ENCODE peak calls at places on chromosomes 11 and 22, in nine cellular contexts. D is OCI-M1, J is choroid plexus epithelial cell, B is SJSA1, F is Kasumi-1, W is esophagus muscularis mucosa, T is fibroblast of lung, K is T follicular helper cell, N is heart right ventricle. Z is an unnamed sample.
A peak's percentile ranks its signal among the peaks of the same experiment; 100 is the strongest.

GRCh38 chr11:111735262-111736116 is 30.7 kb downstream of the PPP2R1B start:
- DNase-seq in K (no peak), F (no peak), N (peak; percentile 73), T (peak; percentile 98), D (no peak), J (peak; percentile 99), W (no peak), B (peak; percentile 82), Z (peak; percentile 5)

GRCh38 chr11:133900176-133901105 is 55.1 kb upstream of the SPATA19 start:
- DNase-seq in K (no peak), W (no peak), D (no peak), B (no peak), J (no peak), F (no peak), T (no peak), N (no peak), Z (no peak)

GRCh38 chr11:88508558-88508807 is 170.9 kb upstream of the CTSC start:
- DNase-seq in W (no peak), N (no peak), D (no peak), B (no peak), K (no peak), J (no peak), T (no peak), F (no peak), Z (no peak)

GRCh38 chr11:79087238-79087956 is 353.4 kb downstream of the TENM4 start:
- DNase-seq in F (no peak), W (no peak), B (no peak), J (peak; percentile 69), K (no peak), T (peak; percentile 92), D (no peak), N (no peak), Z (no peak)

GRCh38 chr22:42805998-42806481 is 51.0 kb downstream of the ARFGAP3 start:
- DNase-seq in K (no peak), T (peak; percentile 34), B (peak; percentile 44), N (no peak), D (no peak), F (no peak), W (no peak), J (no peak), Z (no peak)

GRCh38 chr11:59574467-59574866 is 41.1 kb downstream of the OSBP start:
- DNase-seq in K (no peak), F (no peak), N (no peak), D (no peak), T (peak; percentile 37), B (no peak), J (no peak), W (no peak), Z (no peak)

GRCh38 chr11:102279641-102280170 is 37.6 kb upstream of the BIRC3 start:
- DNase-seq in F (no peak), J (peak; percentile 86), T (peak; percentile 62), D (peak; percentile 32), K (no peak), N (no peak), W (no peak), B (no peak), Z (no peak)

GRCh38 chr11:34641981-34642380 is 21.1 kb downstream of the EHF start:
- DNase-seq in W (no peak), K (no peak), N (no peak), T (no peak), J (no peak), D (no peak), B (no peak), F (no peak), Z (peak; percentile 29)

GRCh38 chr11:101323997-101324396 is 194.4 kb upstream of the PGR start:
- DNase-seq in J (no peak), W (no peak), F (no peak), N (no peak), T (no peak), K (no peak), D (peak; percentile 12), B (no peak), Z (no peak)

GRCh38 chr22:32144875-32145274 is 14.2 kb downstream of the C22orf42 start:
- DNase-seq in K (no peak), D (peak; percentile 81), T (no peak), F (peak; percentile 98), W (peak; percentile 77), B (no peak), J (no peak), N (no peak), Z (no peak)

GRCh38 chr11:59247535-59248227 is 35.0 kb upstream of the MPEG1 start:
- DNase-seq in J (peak; percentile 21), K (no peak), N (no peak), F (peak; percentile 6), B (peak; percentile 70), D (no peak), T (peak; percentile 1), W (no peak), Z (no peak)

GRCh38 chr11:101686514-101686913 is 102.7 kb upstream of the TRPC6 start:
- DNase-seq in T (peak; percentile 90), W (no peak), F (no peak), N (no peak), B (peak; percentile 43), D (no peak), J (peak; percentile 54), K (no peak), Z (no peak)